ENCODE peak calls at places on chromosomes 3 and 15, in five cellular contexts. One of them, this sample, is unnamed.

GRCh38 chr15:33142708-33143107 is 51.8 kb downstream of the FMN1 start:
- DNase-seq in T1000: no peak
- DNase-seq in ovary: no peak
- DNase-seq in OCI-M1: no peak
- DNase-seq in activated effector memory CD4-positive, alpha-beta T cell treated with Interleukin-2 at 50 U/mL for 16 hours: no peak
- DNase-seq in this sample: no peak

GRCh38 chr3:58010562-58010961 is 2.3 kb downstream of the FLNB start:
- DNase-seq in OCI-M1: no peak
- DNase-seq in T1000: no peak
- DNase-seq in ovary: no peak
- DNase-seq in activated effector memory CD4-positive, alpha-beta T cell treated with Interleukin-2 at 50 U/mL for 16 hours: no peak
- DNase-seq in this sample: no peak

GRCh38 chr15:100330221-100330620 is 11.6 kb downstream of the ADAMTS17 start:
- DNase-seq in activated effector memory CD4-positive, alpha-beta T cell treated with Interleukin-2 at 50 U/mL for 16 hours: no peak
- DNase-seq in ovary: no peak
- DNase-seq in OCI-M1: no peak
- DNase-seq in T1000: no peak
- DNase-seq in this sample: no peak

GRCh38 chr3:115758076-115758763 is 134.9 kb downstream of the GAP43 start:
- DNase-seq in activated effector memory CD4-positive, alpha-beta T cell treated with Interleukin-2 at 50 U/mL for 16 hours: no peak
- DNase-seq in OCI-M1: no peak
- DNase-seq in T1000: no peak
- DNase-seq in ovary: no peak
- DNase-seq in this sample: no peak

GRCh38 chr3:70090322-70090913 is 90.9 kb downstream of the SAMMSON start:
- DNase-seq in activated effector memory CD4-positive, alpha-beta T cell treated with Interleukin-2 at 50 U/mL for 16 hours: no peak
- DNase-seq in ovary: no peak
- DNase-seq in T1000: no peak
- DNase-seq in OCI-M1: peak
- DNase-seq in this sample: peak

GRCh38 chr3:141735176-141735575 is 2.9 kb upstream of the RNF7 start:
- DNase-seq in ovary: no peak
- DNase-seq in activated effector memory CD4-positive, alpha-beta T cell treated with Interleukin-2 at 50 U/mL for 16 hours: no peak
- DNase-seq in OCI-M1: peak
- DNase-seq in T1000: no peak
- DNase-seq in this sample: no peak

GRCh38 chr15:63476229-63476632 is 28.2 kb upstream of the USP3 start:
- DNase-seq in ovary: no peak
- DNase-seq in OCI-M1: no peak
- DNase-seq in activated effector memory CD4-positive, alpha-beta T cell treated with Interleukin-2 at 50 U/mL for 16 hours: no peak
- DNase-seq in T1000: peak
- DNase-seq in this sample: no peak

GRCh38 chr3:93991286-93992030 is 11.5 kb downstream of the ARL13B start:
- DNase-seq in T1000: no peak
- DNase-seq in ovary: no peak
- DNase-seq in OCI-M1: no peak
- DNase-seq in activated effector memory CD4-positive, alpha-beta T cell treated with Interleukin-2 at 50 U/mL for 16 hours: no peak
- DNase-seq in this sample: no peak

GRCh38 chr3:22176911-22177310 is 425.9 kb upstream of the ZNF385D start:
- DNase-seq in T1000: no peak
- DNase-seq in activated effector memory CD4-positive, alpha-beta T cell treated with Interleukin-2 at 50 U/mL for 16 hours: no peak
- DNase-seq in ovary: no peak
- DNase-seq in OCI-M1: no peak
- DNase-seq in this sample: no peak

GRCh38 chr15:45084163-45084562 is 29.8 kb downstream of the DUOX2 start:
- DNase-seq in OCI-M1: no peak
- DNase-seq in activated effector memory CD4-positive, alpha-beta T cell treated with Interleukin-2 at 50 U/mL for 16 hours: no peak
- DNase-seq in ovary: no peak
- DNase-seq in T1000: no peak
- DNase-seq in this sample: no peak

GRCh38 chr3:98730338-98730737 is 32.8 kb upstream of the ST3GAL6 start:
- DNase-seq in T1000: no peak
- DNase-seq in activated effector memory CD4-positive, alpha-beta T cell treated with Interleukin-2 at 50 U/mL for 16 hours: no peak
- DNase-seq in OCI-M1: no peak
- DNase-seq in ovary: no peak
- DNase-seq in this sample: peak

GRCh38 chr3:172582712-172583111 is 59.5 kb upstream of the TNFSF10 start:
- DNase-seq in activated effector memory CD4-positive, alpha-beta T cell treated with Interleukin-2 at 50 U/mL for 16 hours: no peak
- DNase-seq in OCI-M1: no peak
- DNase-seq in T1000: no peak
- DNase-seq in ovary: no peak
- DNase-seq in this sample: no peak

GRCh38 chr15:58999694-59000093 is 12.2 kb downstream of the RNF111 start:
- DNase-seq in OCI-M1: no peak
- DNase-seq in ovary: no peak
- DNase-seq in activated effector memory CD4-positive, alpha-beta T cell treated with Interleukin-2 at 50 U/mL for 16 hours: no peak
- DNase-seq in T1000: no peak
- DNase-seq in this sample: peak

GRCh38 chr3:128432301-128432897 is 34.3 kb downstream of the DNAJB8 start:
- DNase-seq in activated effector memory CD4-positive, alpha-beta T cell treated with Interleukin-2 at 50 U/mL for 16 hours: no peak
- DNase-seq in ovary: no peak
- DNase-seq in T1000: no peak
- DNase-seq in OCI-M1: no peak
- DNase-seq in this sample: no peak

GRCh38 chr3:149506540-149506939 is 32.0 kb downstream of the TM4SF4 start:
- DNase-seq in OCI-M1: no peak
- DNase-seq in ovary: no peak
- DNase-seq in activated effector memory CD4-positive, alpha-beta T cell treated with Interleukin-2 at 50 U/mL for 16 hours: no peak
- DNase-seq in T1000: no peak
- DNase-seq in this sample: no peak

GRCh38 chr15:31236184-31237041 is 90.2 kb upstream of the KLF13 start:
- DNase-seq in ovary: peak
- DNase-seq in OCI-M1: peak
- DNase-seq in T1000: peak
- DNase-seq in activated effector memory CD4-positive, alpha-beta T cell treated with Interleukin-2 at 50 U/mL for 16 hours: no peak
- DNase-seq in this sample: no peak

GRCh38 chr3:16332904-16333426 is 68.0 kb downstream of the OXNAD1 start:
- DNase-seq in ovary: no peak
- DNase-seq in activated effector memory CD4-positive, alpha-beta T cell treated with Interleukin-2 at 50 U/mL for 16 hours: no peak
- DNase-seq in OCI-M1: no peak
- DNase-seq in T1000: no peak
- DNase-seq in this sample: no peak

GRCh38 chr3:185024966-185025365 is 127.9 kb downstream of the C3orf70 start:
- DNase-seq in activated effector memory CD4-positive, alpha-beta T cell treated with Interleukin-2 at 50 U/mL for 16 hours: no peak
- DNase-seq in ovary: no peak
- DNase-seq in OCI-M1: peak
- DNase-seq in T1000: no peak
- DNase-seq in this sample: no peak